ENCODE peak calls at places on chromosomes 13 and 19, in five cellular contexts. T is endothelial cell, P is colonic mucosa, B is A549, F is OCI-LY7. A is an unnamed sample.

GRCh38 chr13:22839554-22840286 is 341.1 kb upstream of the SGCG start:
- DNase-seq in T (no peak), P (no peak), B (no peak), F (no peak), A (no peak)

GRCh38 chr19:13955662-13956364 is 3.5 kb downstream of the DCAF15 start:
- DNase-seq in T (no peak), P (no peak), B (no peak), F (no peak), A (no peak)

GRCh38 chr13:104314321-104314720 is 1248.1 kb upstream of the SLC10A2 start:
- DNase-seq in T (no peak), P (no peak), B (no peak), F (no peak), A (no peak)

GRCh38 chr19:720691-721160 is 12.0 kb downstream of the PALM start:
- DNase-seq in T (no peak), P (no peak), B (no peak), F (no peak), A (peak)

GRCh38 chr13:102830646-102831045 is 15.2 kb upstream of the ERCC5 start:
- DNase-seq in T (no peak), P (peak), B (no peak), F (no peak), A (no peak)

GRCh38 chr13:27500806-27501534 is 50.6 kb upstream of the MTIF3 start:
- DNase-seq in T (no peak), P (no peak), B (no peak), F (no peak), A (no peak)

GRCh38 chr19:27744926-27745844 is 1467.8 kb downstream of the UQCRFS1 start:
- DNase-seq in T (no peak), P (peak), B (no peak), F (no peak), A (no peak)

GRCh38 chr13:25165664-25166063 is 6.4 kb downstream of the AMER2 start:
- DNase-seq in T (no peak), P (no peak), B (no peak), F (no peak), A (no peak)

GRCh38 chr13:109273326-109273751 is 513.0 kb downstream of the IRS2 start:
- DNase-seq in T (no peak), P (no peak), B (no peak), F (no peak), A (no peak)

GRCh38 chr19:42246143-42246868 is 3.9 kb upstream of the GSK3A start:
- DNase-seq in T (peak), P (peak), B (peak), F (no peak), A (no peak)

GRCh38 chr13:86737334-86737932 is 933.7 kb upstream of the SLITRK5 start:
- DNase-seq in T (no peak), P (no peak), B (no peak), F (no peak), A (no peak)

DNA sequence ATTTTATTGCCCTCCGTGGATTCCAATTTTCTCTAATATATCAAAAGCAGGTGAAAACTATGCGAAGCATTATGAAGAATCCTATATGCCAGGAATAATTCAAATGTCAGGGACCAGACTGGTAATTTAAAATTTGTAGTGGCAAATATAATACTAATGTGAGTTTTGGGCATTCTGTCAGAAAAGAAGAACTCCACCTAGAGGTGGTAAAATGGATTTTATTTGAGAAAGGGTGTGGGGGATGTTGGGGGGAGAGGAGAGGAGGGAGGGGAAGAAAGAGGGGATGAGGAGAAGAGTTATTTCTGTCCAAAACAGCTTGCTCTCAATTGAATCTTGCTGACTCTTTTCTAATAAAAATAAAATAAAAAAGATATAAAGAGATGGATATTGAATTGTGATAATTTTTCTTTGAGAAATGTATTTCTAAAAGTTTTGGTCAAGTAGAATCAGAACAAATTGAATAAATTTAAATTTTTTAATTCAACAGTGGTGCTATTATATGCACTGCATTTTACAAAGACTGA is 929.3 kb upstream of the SLITRK5 start:
- DNase-seq in T (no peak), P (no peak), B (no peak), F (no peak), A (no peak)
- TF ChIP-seq CTCF in T (peak), P (no peak), B (no peak), F (peak), A (peak)

GRCh38 chr13:43297967-43298366 is 274.6 kb downstream of the DNAJC15 start:
- DNase-seq in T (no peak), P (no peak), B (no peak), F (no peak), A (no peak)
- TF ChIP-seq CTCF in T (no peak), P (no peak), B (no peak), F (no peak), A (no peak)

GRCh38 chr19:51131780-51132680 is 7.3 kb downstream of the SIGLEC9 start:
- DNase-seq in T (no peak), P (peak), B (no peak), F (no peak), A (peak)
- TF ChIP-seq CTCF in T (no peak), P (no peak), B (no peak), F (no peak), A (no peak)

GRCh38 chr19:47322048-47322447 is 9.9 kb upstream of the C5AR2 start:
- DNase-seq in T (no peak), P (no peak), B (no peak), F (no peak), A (no peak)
- TF ChIP-seq CTCF in T (no peak), P (no peak), B (no peak), F (no peak), A (no peak)

GRCh38 chr19:10835754-10836477 is at the start of gene TMED1:
- DNase-seq in T (peak), P (peak), B (peak), F (peak), A (peak)
- TF ChIP-seq CTCF in T (peak), P (no peak), B (no peak), F (peak), A (peak)

GRCh38 chr13:19888799-19889198 is 25.4 kb upstream of the ZMYM5 start:
- DNase-seq in T (no peak), P (no peak), B (no peak), F (no peak), A (no peak)
- TF ChIP-seq CTCF in T (no peak), P (no peak), B (peak), F (peak), A (no peak)

DNA sequence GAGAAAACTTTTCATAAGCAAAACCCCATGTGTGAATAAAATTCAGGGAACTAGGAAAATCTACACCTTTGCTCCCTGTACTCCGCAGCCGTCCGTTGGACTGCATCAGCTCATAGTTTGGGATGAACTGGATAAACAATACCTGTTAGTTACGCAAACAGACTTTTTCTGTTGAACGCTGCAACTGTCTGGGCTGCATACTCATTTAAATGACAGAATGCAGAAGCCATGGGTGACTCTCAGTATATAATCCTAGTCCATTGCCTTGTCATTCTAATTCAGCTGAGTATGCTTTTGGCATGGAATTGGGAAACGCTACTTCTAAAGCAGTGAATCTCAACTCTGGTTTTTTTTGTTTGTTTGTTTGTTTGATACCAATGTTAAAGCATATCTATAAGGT is 151.6 kb downstream of the SLITRK1 start:
- DNase-seq in T (no peak), P (no peak), B (no peak), F (no peak), A (no peak)
- TF ChIP-seq CTCF in T (no peak), P (no peak), B (no peak), F (no peak), A (no peak)

GRCh38 chr13:97279079-97279411 is 56.9 kb downstream of the MBNL2 start:
- DNase-seq in T (no peak), P (no peak), B (no peak), F (no peak), A (no peak)
- TF ChIP-seq CTCF in T (no peak), P (no peak), B (no peak), F (no peak), A (no peak)

GRCh38 chr13:51767100-51767499 is 36.9 kb downstream of the DHRS12 start:
- DNase-seq in T (peak), P (no peak), B (no peak), F (no peak), A (no peak)
- TF ChIP-seq CTCF in T (no peak), P (no peak), B (no peak), F (peak), A (no peak)

GRCh38 chr13:97851269-97851668 is 102.2 kb upstream of the IPO5 start:
- DNase-seq in T (no peak), P (no peak), B (no peak), F (no peak), A (no peak)

GRCh38 chr13:97853550-97853949 is 99.9 kb upstream of the IPO5 start:
- DNase-seq in T (no peak), P (no peak), B (no peak), F (no peak), A (no peak)

GRCh38 chr13:97848886-97849285 is 104.6 kb upstream of the IPO5 start:
- DNase-seq in T (no peak), P (no peak), B (no peak), F (no peak), A (no peak)

GRCh38 chr13:97852181-97852874 is 101.1 kb upstream of the IPO5 start:
- DNase-seq in T (no peak), P (no peak), B (no peak), F (no peak), A (no peak)

DNA sequence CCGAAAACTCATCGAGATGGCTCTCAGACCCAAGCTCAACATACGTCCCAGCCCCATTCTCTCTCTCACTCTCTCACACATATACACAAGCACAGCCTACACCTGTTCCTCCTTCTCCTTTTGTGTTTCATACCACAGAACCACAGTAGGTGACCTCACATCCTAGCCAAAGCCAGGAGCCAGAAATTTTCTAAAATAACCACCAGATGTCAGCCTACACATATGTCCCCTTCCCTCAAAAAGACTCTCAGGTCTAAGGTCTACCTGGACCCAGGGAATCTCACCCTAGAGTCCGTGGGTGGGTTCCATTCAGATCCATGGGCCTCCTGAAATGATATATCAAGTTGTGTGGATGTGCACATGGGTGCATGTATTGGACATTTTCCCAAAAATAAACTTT is 104.2 kb upstream of the IPO5 start:
- DNase-seq in T (no peak), P (no peak), B (peak), F (peak), A (no peak)
- TF ChIP-seq CTCF in T (no peak), P (no peak), B (peak), F (peak), A (no peak)

A was measured in glutamatergic neuron.